ENCODE peak calls at places on chromosomes 1 and 21, in five cellular contexts. One of them, this sample, is unnamed.

GRCh38 chr1:93979718-93980319 is 70.6 kb upstream of the GCLM start:
- DNase-seq in AG10803: peak
- DNase-seq in fibroblast of mammary gland: peak
- DNase-seq in thyroid gland: peak
- DNase-seq in A549: peak
- DNase-seq in this sample: no peak

GRCh38 chr1:179883739-179884138 is 1.7 kb downstream of the TOR1AIP1 start:
- DNase-seq in AG10803: no peak
- DNase-seq in fibroblast of mammary gland: peak
- DNase-seq in thyroid gland: no peak
- DNase-seq in A549: no peak
- DNase-seq in this sample: peak

GRCh38 chr1:31671556-31672201 is 27.0 kb upstream of the PEF1 start:
- DNase-seq in AG10803: no peak
- DNase-seq in fibroblast of mammary gland: no peak
- DNase-seq in thyroid gland: no peak
- DNase-seq in A549: no peak
- DNase-seq in this sample: no peak

GRCh38 chr1:151368745-151369610 is 3.5 kb downstream of the SELENBP1 start:
- DNase-seq in AG10803: no peak
- DNase-seq in fibroblast of mammary gland: no peak
- DNase-seq in thyroid gland: peak
- DNase-seq in A549: no peak
- DNase-seq in this sample: no peak

GRCh38 chr1:6184083-6184783 is 4.1 kb upstream of the CHD5 start:
- DNase-seq in AG10803: no peak
- DNase-seq in fibroblast of mammary gland: peak
- DNase-seq in thyroid gland: no peak
- DNase-seq in A549: no peak
- DNase-seq in this sample: no peak

GRCh38 chr21:32881458-32881857 is 109.9 kb upstream of the PAXBP1 start:
- DNase-seq in AG10803: no peak
- DNase-seq in fibroblast of mammary gland: no peak
- DNase-seq in thyroid gland: no peak
- DNase-seq in A549: no peak
- DNase-seq in this sample: no peak

GRCh38 chr1:202165267-202165941 is 5.0 kb upstream of the PTPN7 start:
- DNase-seq in AG10803: no peak
- DNase-seq in fibroblast of mammary gland: no peak
- DNase-seq in thyroid gland: no peak
- DNase-seq in A549: no peak
- DNase-seq in this sample: no peak

GRCh38 chr1:202844935-202845334 is 34.2 kb downstream of the PCAT6 start:
- DNase-seq in AG10803: no peak
- DNase-seq in fibroblast of mammary gland: no peak
- DNase-seq in thyroid gland: no peak
- DNase-seq in A549: no peak
- DNase-seq in this sample: no peak

GRCh38 chr1:15409400-15410222 is at the start of gene EFHD2:
- DNase-seq in AG10803: peak
- DNase-seq in fibroblast of mammary gland: peak
- DNase-seq in thyroid gland: peak
- DNase-seq in A549: peak
- DNase-seq in this sample: peak

GRCh38 chr1:182709855-182710254 is 25.5 kb upstream of the RGS8 start:
- DNase-seq in AG10803: no peak
- DNase-seq in fibroblast of mammary gland: no peak
- DNase-seq in thyroid gland: no peak
- DNase-seq in A549: no peak
- DNase-seq in this sample: no peak

GRCh38 chr1:116482490-116482889 is 88.3 kb downstream of the CD58 start:
- DNase-seq in AG10803: no peak
- DNase-seq in fibroblast of mammary gland: no peak
- DNase-seq in thyroid gland: no peak
- DNase-seq in A549: no peak
- DNase-seq in this sample: no peak

GRCh38 chr1:208058212-208059155 is 147.6 kb upstream of the CD34 start:
- DNase-seq in AG10803: no peak
- DNase-seq in fibroblast of mammary gland: no peak
- DNase-seq in thyroid gland: peak
- DNase-seq in A549: no peak
- DNase-seq in this sample: no peak

GRCh38 chr1:50615036-50615750 is 191.9 kb upstream of the DMRTA2 start:
- DNase-seq in AG10803: peak
- DNase-seq in fibroblast of mammary gland: no peak
- DNase-seq in thyroid gland: no peak
- DNase-seq in A549: no peak
- DNase-seq in this sample: no peak

GRCh38 chr1:83064589-83065242 is 934.2 kb downstream of the TTLL7 start:
- DNase-seq in AG10803: no peak
- DNase-seq in fibroblast of mammary gland: no peak
- DNase-seq in thyroid gland: no peak
- DNase-seq in A549: no peak
- DNase-seq in this sample: no peak

GRCh38 chr21:42962360-42963007 is 11.9 kb upstream of the PKNOX1 start:
- DNase-seq in AG10803: no peak
- DNase-seq in fibroblast of mammary gland: no peak
- DNase-seq in thyroid gland: no peak
- DNase-seq in A549: no peak
- DNase-seq in this sample: no peak

GRCh38 chr1:38037481-38037939 is 9.1 kb downstream of the POU3F1 start:
- DNase-seq in AG10803: no peak
- DNase-seq in fibroblast of mammary gland: peak
- DNase-seq in thyroid gland: no peak
- DNase-seq in A549: no peak
- DNase-seq in this sample: peak

GRCh38 chr1:6358144-6358624 is 35.4 kb downstream of the ACOT7 start:
- DNase-seq in AG10803: no peak
- DNase-seq in fibroblast of mammary gland: peak
- DNase-seq in thyroid gland: no peak
- DNase-seq in A549: no peak
- DNase-seq in this sample: no peak

GRCh38 chr1:27656157-27656893 is 15.7 kb downstream of the IFI6 start:
- DNase-seq in AG10803: peak
- DNase-seq in fibroblast of mammary gland: peak
- DNase-seq in thyroid gland: peak
- DNase-seq in A549: no peak
- DNase-seq in this sample: no peak

GRCh38 chr21:46605759-46606426 is 1.0 kb upstream of the S100B start:
- DNase-seq in AG10803: no peak
- DNase-seq in fibroblast of mammary gland: no peak
- DNase-seq in thyroid gland: no peak
- DNase-seq in A549: no peak
- DNase-seq in this sample: no peak

GRCh38 chr1:92708368-92708950 is 76.4 kb downstream of the EVI5 start:
- DNase-seq in AG10803: no peak
- DNase-seq in fibroblast of mammary gland: no peak
- DNase-seq in thyroid gland: no peak
- DNase-seq in A549: no peak
- DNase-seq in this sample: no peak

GRCh38 chr1:62800825-62801306 is 16.9 kb downstream of the ATG4C start:
- DNase-seq in AG10803: peak
- DNase-seq in fibroblast of mammary gland: no peak
- DNase-seq in thyroid gland: no peak
- DNase-seq in A549: no peak
- DNase-seq in this sample: no peak

GRCh38 chr1:2290595-2291510 is 62.7 kb downstream of the SKI start:
- DNase-seq in AG10803: peak
- DNase-seq in fibroblast of mammary gland: peak
- DNase-seq in thyroid gland: peak
- DNase-seq in A549: no peak
- DNase-seq in this sample: no peak

GRCh38 chr21:27700974-27701614 is 734.2 kb upstream of the ADAMTS5 start:
- DNase-seq in AG10803: peak
- DNase-seq in fibroblast of mammary gland: peak
- DNase-seq in thyroid gland: peak
- DNase-seq in A549: peak
- DNase-seq in this sample: peak

GRCh38 chr1:232880354-232880753 is 70.1 kb upstream of the NTPCR start:
- DNase-seq in AG10803: peak
- DNase-seq in fibroblast of mammary gland: peak
- DNase-seq in thyroid gland: peak
- DNase-seq in A549: peak
- DNase-seq in this sample: peak

GRCh38 chr1:27333717-27334279 is 8.0 kb upstream of the SYTL1 start:
- DNase-seq in AG10803: no peak
- DNase-seq in fibroblast of mammary gland: no peak
- DNase-seq in thyroid gland: no peak
- DNase-seq in A549: no peak
- DNase-seq in this sample: no peak

GRCh38 chr1:30912203-30912602 is 3.6 kb upstream of the SDC3 start:
- DNase-seq in AG10803: no peak
- DNase-seq in fibroblast of mammary gland: no peak
- DNase-seq in thyroid gland: no peak
- DNase-seq in A549: no peak
- DNase-seq in this sample: no peak

GRCh38 chr1:228149341-228150020 is at the start of gene GJC2:
- DNase-seq in AG10803: peak
- DNase-seq in fibroblast of mammary gland: no peak
- DNase-seq in thyroid gland: no peak
- DNase-seq in A549: no peak
- DNase-seq in this sample: no peak

GRCh38 chr1:97340951-97341350 is 579.9 kb downstream of the DPYD start:
- DNase-seq in AG10803: peak
- DNase-seq in fibroblast of mammary gland: peak
- DNase-seq in thyroid gland: no peak
- DNase-seq in A549: no peak
- DNase-seq in this sample: no peak

GRCh38 chr1:18410407-18410806 is 70.3 kb upstream of the KLHDC7A start:
- DNase-seq in AG10803: no peak
- DNase-seq in fibroblast of mammary gland: no peak
- DNase-seq in thyroid gland: no peak
- DNase-seq in A549: no peak
- DNase-seq in this sample: no peak

GRCh38 chr1:180778782-180779398 is 133.8 kb upstream of the KIAA1614 start:
- DNase-seq in AG10803: no peak
- DNase-seq in fibroblast of mammary gland: no peak
- DNase-seq in thyroid gland: peak
- DNase-seq in A549: peak
- DNase-seq in this sample: peak

GRCh38 chr1:169711469-169712308 is at the start of gene SELL:
- DNase-seq in AG10803: peak
- DNase-seq in fibroblast of mammary gland: peak
- DNase-seq in thyroid gland: peak
- DNase-seq in A549: peak
- DNase-seq in this sample: peak

GRCh38 chr1:169707917-169708604 is 3.4 kb downstream of the SELL start:
- DNase-seq in AG10803: no peak
- DNase-seq in fibroblast of mammary gland: no peak
- DNase-seq in thyroid gland: no peak
- DNase-seq in A549: no peak
- DNase-seq in this sample: no peak

GRCh38 chr1:169708633-169709032 is 2.8 kb downstream of the SELL start:
- DNase-seq in AG10803: no peak
- DNase-seq in fibroblast of mammary gland: no peak
- DNase-seq in thyroid gland: no peak
- DNase-seq in A549: no peak
- DNase-seq in this sample: no peak

DNA sequence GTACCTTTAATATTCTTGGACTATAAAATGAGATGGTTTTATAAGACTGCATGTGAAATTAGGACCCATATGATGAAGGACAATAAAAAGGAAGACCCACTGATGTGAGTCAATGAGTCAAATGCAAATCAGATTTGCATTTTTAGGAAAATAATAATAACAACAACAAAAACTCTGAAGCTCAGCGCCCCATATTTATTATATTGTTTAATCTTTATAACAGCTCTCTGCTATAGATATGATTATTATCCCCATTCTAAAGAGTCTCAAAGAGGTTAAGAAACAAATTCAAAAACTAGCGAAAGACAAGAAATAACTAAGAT is 850 bp upstream of the SELL start:
- DNase-seq in AG10803: no peak
- DNase-seq in fibroblast of mammary gland: no peak
- DNase-seq in thyroid gland: no peak
- DNase-seq in A549: no peak
- DNase-seq in this sample: no peak
- TF ChIP-seq CTCF in AG10803: no peak
- TF ChIP-seq CTCF in fibroblast of mammary gland: no peak
- TF ChIP-seq CTCF in thyroid gland: no peak
- TF ChIP-seq CTCF in A549: no peak
- TF ChIP-seq CTCF in this sample: no peak

GRCh38 chr1:160675641-160676410 is 29.0 kb upstream of the SLAMF1 start:
- DNase-seq in AG10803: peak
- DNase-seq in fibroblast of mammary gland: peak
- DNase-seq in thyroid gland: peak
- DNase-seq in A549: peak
- DNase-seq in this sample: peak
- TF ChIP-seq CTCF in AG10803: peak
- TF ChIP-seq CTCF in fibroblast of mammary gland: peak
- TF ChIP-seq CTCF in thyroid gland: peak
- TF ChIP-seq CTCF in A549: peak
- TF ChIP-seq CTCF in this sample: peak

GRCh38 chr1:223176437-223176836 is 33.4 kb upstream of the TLR5 start:
- DNase-seq in AG10803: no peak
- DNase-seq in fibroblast of mammary gland: no peak
- DNase-seq in thyroid gland: no peak
- DNase-seq in A549: no peak
- DNase-seq in this sample: no peak

GRCh38 chr1:223175633-223176032 is 32.6 kb upstream of the TLR5 start:
- DNase-seq in AG10803: no peak
- DNase-seq in fibroblast of mammary gland: no peak
- DNase-seq in thyroid gland: no peak
- DNase-seq in A549: no peak
- DNase-seq in this sample: no peak

GRCh38 chr1:223179280-223179679 is 36.2 kb upstream of the TLR5 start:
- DNase-seq in AG10803: no peak
- DNase-seq in fibroblast of mammary gland: no peak
- DNase-seq in thyroid gland: no peak
- DNase-seq in A549: no peak
- DNase-seq in this sample: no peak

GRCh38 chr1:223177681-223178080 is 34.6 kb upstream of the TLR5 start:
- DNase-seq in AG10803: no peak
- DNase-seq in fibroblast of mammary gland: no peak
- DNase-seq in thyroid gland: no peak
- DNase-seq in A549: no peak
- DNase-seq in this sample: peak

DNA sequence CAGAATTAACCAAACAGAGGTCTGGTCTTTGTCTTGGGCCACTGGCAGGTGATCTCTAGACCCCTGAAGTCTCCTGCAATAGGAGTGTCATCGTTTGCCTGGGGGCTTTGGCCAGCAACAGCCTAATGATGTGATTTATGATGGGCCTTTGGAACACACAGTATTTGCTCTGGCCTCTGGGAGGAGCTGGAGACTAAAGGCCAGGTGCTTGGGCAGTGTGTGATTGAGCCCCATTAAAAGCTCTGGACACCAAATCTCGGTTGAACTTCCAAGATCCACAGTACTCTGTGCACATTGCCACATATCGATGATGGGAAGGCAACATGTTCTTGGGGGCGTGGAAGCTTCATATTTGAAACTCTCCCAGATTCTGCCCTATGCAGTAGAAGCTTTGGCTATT is 32.0 kb upstream of the TLR5 start:
- DNase-seq in AG10803: no peak
- DNase-seq in fibroblast of mammary gland: no peak
- DNase-seq in thyroid gland: no peak
- DNase-seq in A549: peak
- DNase-seq in this sample: peak
- TF ChIP-seq CTCF in AG10803: peak
- TF ChIP-seq CTCF in fibroblast of mammary gland: peak
- TF ChIP-seq CTCF in thyroid gland: no peak
- TF ChIP-seq CTCF in A549: peak
- TF ChIP-seq CTCF in this sample: peak

GRCh38 chr1:230706887-230707731 is 6.8 kb downstream of the AGT start:
- DNase-seq in AG10803: no peak
- DNase-seq in fibroblast of mammary gland: no peak
- DNase-seq in thyroid gland: no peak
- DNase-seq in A549: no peak
- DNase-seq in this sample: no peak
- TF ChIP-seq CTCF in AG10803: no peak
- TF ChIP-seq CTCF in fibroblast of mammary gland: no peak
- TF ChIP-seq CTCF in thyroid gland: no peak
- TF ChIP-seq CTCF in A549: no peak
- TF ChIP-seq CTCF in this sample: no peak